ENCODE peak calls at places on chromosomes 3 and 15, in nine cellular contexts. T is neuronal stem cell, V is endothelial cell of umbilical vein, S is upper lobe of left lung, W is spleen, K is colonic mucosa, O is hepatocyte, C is SJSA1, F is heart right ventricle. P is an unnamed sample. For H3K9me3, the result is how much of the 10 kb centered on the place peaks cover.

GRCh38 chr3:29514912-29515311 is 234.0 kb downstream of the RBMS3 start:
- DNase-seq in T (no peak), V (no peak), S (no peak), W (no peak), K (no peak), O (no peak), C (peak), F (no peak), P (no peak)

GRCh38 chr15:89654311-89654761 is 931 bp downstream of the KIF7 start:
- DNase-seq in T (no peak), V (no peak), S (no peak), W (no peak), K (no peak), O (no peak), C (no peak), F (no peak), P (no peak)

GRCh38 chr3:155737844-155738460 is 6.9 kb downstream of the PLCH1 start:
- DNase-seq in T (no peak), V (no peak), S (peak), W (no peak), K (peak), O (peak), C (no peak), F (no peak), P (no peak)

GRCh38 chr15:99438691-99439523 is 126.9 kb upstream of the MEF2A start:
- DNase-seq in T (no peak), V (peak), S (no peak), W (peak), K (no peak), O (no peak), C (no peak), F (no peak), P (no peak)

GRCh38 chr3:120113128-120114116 is 19.2 kb upstream of the GSK3B start:
- DNase-seq in T (no peak), V (no peak), S (peak), W (no peak), K (no peak), O (no peak), C (no peak), F (no peak), P (no peak)

GRCh38 chr3:113654310-113654709 is 42.1 kb downstream of the USF3 start:
- DNase-seq in T (no peak), V (no peak), S (no peak), W (no peak), K (no peak), O (no peak), C (no peak), F (no peak), P (no peak)

GRCh38 chr3:51975857-51976549 is 1.1 kb downstream of the ABHD14A start:
- DNase-seq in T (no peak), V (peak), S (peak), W (peak), K (peak), O (peak), C (peak), F (peak), P (no peak)

GRCh38 chr15:74511583-74511982 is 29.4 kb upstream of the ARID3B start:
- DNase-seq in T (no peak), V (no peak), S (peak), W (no peak), K (no peak), O (no peak), C (no peak), F (no peak), P (no peak)

GRCh38 chr3:19901918-19902317 is 32.1 kb downstream of the EFHB start:
- DNase-seq in T (no peak), V (no peak), S (no peak), W (no peak), K (no peak), O (no peak), C (no peak), F (no peak), P (no peak)

GRCh38 chr3:104943931-104944330 is 422.8 kb upstream of the ALCAM start:
- DNase-seq in T (no peak), V (no peak), S (no peak), W (no peak), K (no peak), O (no peak), C (no peak), F (no peak), P (no peak)

GRCh38 chr3:47932431-47932830 is 83.8 kb downstream of the MAP4 start:
- DNase-seq in T (no peak), V (no peak), S (no peak), W (no peak), K (no peak), O (no peak), C (no peak), F (no peak), P (no peak)

GRCh38 chr3:197029511-197030167 is at the start of gene MELTF:
- DNase-seq in T (peak), V (peak), S (peak), W (peak), K (peak), O (peak), C (peak), F (peak), P (peak)

GRCh38 chr3:27097171-27097570 is 272.0 kb downstream of the NEK10 start:
- DNase-seq in T (no peak), V (no peak), S (no peak), W (no peak), K (no peak), O (no peak), C (no peak), F (no peak), P (no peak)

GRCh38 chr15:74542192-74543042 is 1.4 kb downstream of the ARID3B start:
- DNase-seq in T (no peak), V (no peak), S (no peak), W (no peak), K (no peak), O (no peak), C (no peak), F (no peak), P (no peak)

GRCh38 chr15:41970456-41970855 is 1.9 kb downstream of the EHD4 start:
- DNase-seq in T (no peak), V (no peak), S (no peak), W (peak), K (no peak), O (no peak), C (no peak), F (no peak), P (no peak)

GRCh38 chr3:10882851-10883250 is 66.8 kb downstream of the SLC6A11 start:
- DNase-seq in T (no peak), V (no peak), S (no peak), W (no peak), K (no peak), O (no peak), C (no peak), F (no peak), P (no peak)

GRCh38 chr3:192068464-192069254 is 607.7 kb downstream of the PYDC2 start:
- DNase-seq in T (no peak), V (no peak), S (no peak), W (no peak), K (no peak), O (no peak), C (no peak), F (no peak), P (no peak)

GRCh38 chr3:197205265-197205664 is 93.1 kb downstream of the DLG1 start:
- DNase-seq in T (no peak), V (peak), S (no peak), W (no peak), K (no peak), O (no peak), C (no peak), F (no peak), P (no peak)

GRCh38 chr3:126399348-126399730 is 4.6 kb downstream of the CFAP100 start:
- DNase-seq in T (no peak), V (no peak), S (no peak), W (no peak), K (no peak), O (no peak), C (no peak), F (no peak), P (no peak)

GRCh38 chr3:4571690-4572334 is 78.7 kb downstream of the ITPR1 start:
- DNase-seq in T (no peak), V (peak), S (no peak), W (no peak), K (no peak), O (no peak), C (no peak), F (no peak), P (no peak)

GRCh38 chr3:111072016-111072891 is 638 bp downstream of the NECTIN3 start:
- DNase-seq in T (no peak), V (peak), S (peak), W (peak), K (peak), O (peak), C (peak), F (peak), P (peak)

GRCh38 chr3:114643342-114643741 is 349.5 kb downstream of the TIGIT start:
- DNase-seq in T (no peak), V (no peak), S (no peak), W (no peak), K (no peak), O (no peak), C (no peak), F (no peak), P (no peak)

GRCh38 chr15:62392411-62392810 is 227.3 kb upstream of the C2CD4B start:
- DNase-seq in T (peak), V (no peak), S (no peak), W (no peak), K (peak), O (peak), C (no peak), F (peak), P (no peak)

GRCh38 chr3:56291244-56291680 is 177.0 kb downstream of the ERC2 start:
- DNase-seq in T (no peak), V (peak), S (no peak), W (no peak), K (no peak), O (no peak), C (peak), F (no peak), P (no peak)

GRCh38 chr3:159828542-159828943 is 160.1 kb upstream of the IL12A start:
- DNase-seq in T (no peak), V (peak), S (no peak), W (no peak), K (no peak), O (peak), C (peak), F (no peak), P (no peak)

GRCh38 chr3:44160818-44161217 is 80.9 kb upstream of the TOPAZ1 start:
- DNase-seq in T (no peak), V (no peak), S (no peak), W (no peak), K (no peak), O (no peak), C (no peak), F (no peak), P (no peak)

GRCh38 chr15:97009036-97009555 is 678.6 kb downstream of the NR2F2 start:
- DNase-seq in T (no peak), V (no peak), S (no peak), W (no peak), K (no peak), O (no peak), C (no peak), F (no peak), P (no peak)

GRCh38 chr15:68310178-68310810 is 32.7 kb downstream of the FEM1B start:
- DNase-seq in T (no peak), V (no peak), S (no peak), W (peak), K (peak), O (peak), C (no peak), F (peak), P (no peak)

GRCh38 chr15:51917493-51917892 is 54.1 kb downstream of the LEO1 start:
- DNase-seq in T (no peak), V (peak), S (peak), W (no peak), K (no peak), O (peak), C (no peak), F (no peak), P (no peak)

GRCh38 chr15:94231728-94232086 is 346 bp downstream of the MCTP2 start:
- DNase-seq in T (peak), V (no peak), S (peak), W (no peak), K (peak), O (no peak), C (no peak), F (no peak), P (no peak)

GRCh38 chr15:72774696-72775383 is 8.7 kb downstream of the ADPGK start:
- DNase-seq in T (no peak), V (no peak), S (no peak), W (no peak), K (no peak), O (no peak), C (no peak), F (no peak), P (no peak)
- H3K4me3 ChIP-seq in T (no peak), V (no peak), S (no peak), W (no peak), K (no peak), O (no peak), C (no peak), F (no peak), P (no peak)

DNA sequence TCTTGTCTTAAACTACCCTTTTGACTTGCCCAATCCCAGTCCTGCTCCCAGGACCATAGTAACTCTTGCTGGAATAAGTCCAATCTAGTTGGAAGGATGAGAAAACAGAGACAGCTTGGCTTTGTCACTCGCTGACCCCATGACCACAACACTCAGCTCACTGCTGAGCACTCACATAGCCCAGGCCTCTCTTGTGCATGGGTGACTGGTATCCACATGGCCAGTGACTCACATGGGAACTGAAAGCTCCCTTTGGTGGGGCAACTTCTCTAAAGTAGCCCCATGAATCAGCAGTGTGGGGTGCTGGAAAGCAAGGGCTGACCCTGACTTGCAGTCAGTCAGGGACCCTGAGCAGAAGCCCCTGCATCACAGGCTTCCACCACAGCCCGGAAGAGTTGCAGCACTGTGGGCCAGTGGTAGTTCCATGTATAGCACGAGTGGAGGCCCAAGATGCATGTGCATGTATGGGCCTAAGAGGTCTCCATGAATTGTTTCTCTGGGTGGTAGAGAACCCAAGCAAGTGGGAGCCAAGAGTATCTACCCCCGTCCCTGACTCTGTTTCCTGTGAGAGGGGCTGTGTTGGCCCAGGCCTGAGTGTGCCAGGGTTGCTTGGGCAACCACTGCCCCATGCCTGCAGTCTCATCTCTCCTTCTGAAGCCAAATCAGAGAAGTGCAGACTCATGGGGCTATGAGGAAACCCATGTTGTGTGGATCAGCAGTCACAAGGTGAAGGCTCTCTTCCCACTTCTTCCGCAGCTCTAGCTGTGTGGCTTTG is 62.1 kb upstream of the XCR1 start:
- DNase-seq in T (no peak), V (no peak), S (peak), W (peak), K (peak), O (peak), C (peak), F (peak), P (no peak)
- H3K27ac ChIP-seq in T (no peak), V (no peak), S (peak), W (peak), K (peak), O (no peak), C (no peak), F (no peak), P (no peak)

DNA sequence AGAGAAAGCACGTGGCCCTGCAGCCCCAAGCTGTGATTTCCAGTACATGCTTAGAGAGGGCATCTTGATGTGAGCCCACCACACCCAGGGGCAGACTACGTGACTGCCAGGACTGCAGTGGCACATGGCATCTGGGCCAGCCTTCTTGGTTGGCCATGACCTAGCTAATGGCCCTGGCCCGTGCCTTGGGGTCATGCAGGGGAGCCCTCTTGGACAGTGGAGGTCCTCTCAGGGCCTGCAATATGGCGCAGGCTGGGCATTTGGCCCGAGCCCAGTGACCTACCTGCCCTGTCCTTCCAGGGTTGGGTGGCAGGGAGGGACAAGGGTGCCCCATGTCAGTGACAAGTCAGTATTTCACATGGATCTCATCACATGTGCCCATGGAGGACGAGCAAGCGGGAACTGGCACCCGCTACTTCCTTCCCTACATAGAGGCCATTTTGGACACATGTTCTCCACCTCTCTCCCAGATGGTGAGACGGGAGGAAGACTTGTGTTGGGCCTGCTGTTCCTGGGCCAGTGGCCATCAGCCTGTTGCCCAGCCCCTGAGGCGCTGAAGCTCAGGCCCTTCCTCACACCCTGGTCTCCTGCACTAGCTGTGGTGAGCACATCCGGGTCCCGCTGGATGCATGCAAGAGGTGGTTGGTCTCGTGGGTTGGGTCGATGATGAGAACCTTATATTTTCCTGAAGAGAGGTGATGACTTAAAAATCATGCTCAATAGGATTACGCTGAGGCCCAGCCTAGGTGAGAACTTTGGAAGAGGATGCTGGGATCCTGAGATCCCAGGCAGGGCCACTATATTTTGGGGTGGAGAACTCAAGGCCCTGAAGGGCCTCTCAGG is 195.6 kb downstream of the UBE3A start:
- DNase-seq in T (no peak), V (no peak), S (peak), W (peak), K (no peak), O (no peak), C (no peak), F (peak), P (no peak)
- H3K9me3 ChIP-seq in T (under half), V (under half), S (under half), W (half or more), K (under half), O (under half), C (under half), F (under half), P (under half)

DNA sequence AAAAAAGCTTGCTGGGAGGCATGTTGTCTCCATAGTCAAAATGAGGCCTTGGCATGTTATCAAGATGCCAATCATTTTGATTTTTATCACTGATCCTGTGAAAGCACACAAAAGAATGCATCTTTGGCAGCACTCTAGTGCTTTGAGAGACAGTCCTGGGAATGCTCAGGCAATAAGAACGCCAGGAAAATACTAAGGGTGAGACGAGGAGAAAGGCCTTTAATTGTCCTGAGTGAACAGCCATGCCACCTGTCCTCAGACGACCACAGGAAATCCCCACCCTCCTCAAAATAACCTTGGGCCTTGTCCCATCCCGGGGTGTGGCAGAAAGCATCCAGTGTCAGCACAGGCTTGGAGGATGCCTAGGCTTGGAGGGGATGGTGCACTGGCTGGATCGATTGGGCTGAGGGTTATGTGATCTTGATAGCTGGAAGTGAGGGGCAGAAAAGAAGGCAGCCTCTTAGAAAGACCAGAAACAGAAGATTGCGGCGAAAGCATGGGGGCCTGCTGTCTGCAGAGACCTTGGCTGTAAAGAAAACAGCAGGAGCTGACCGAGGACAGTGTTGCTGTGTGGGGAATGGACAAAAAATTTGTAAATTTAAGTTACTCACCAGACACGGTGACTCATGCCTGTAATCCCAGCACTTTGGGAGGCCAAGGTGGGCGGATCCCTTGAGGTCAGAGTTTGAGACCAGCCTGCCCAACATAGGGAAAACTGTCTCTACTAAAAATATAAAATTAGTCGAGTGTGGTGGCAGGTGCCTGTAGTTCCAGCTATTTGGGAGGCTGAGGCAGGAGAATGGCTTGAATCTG is 7.3 kb downstream of the TMEM158 start:
- DNase-seq in T (no peak), V (no peak), S (no peak), W (no peak), K (no peak), O (no peak), C (peak), F (no peak), P (no peak)
- H3K4me3 ChIP-seq in T (no peak), V (no peak), S (no peak), W (no peak), K (no peak), O (no peak), C (no peak), F (no peak), P (no peak)

DNA sequence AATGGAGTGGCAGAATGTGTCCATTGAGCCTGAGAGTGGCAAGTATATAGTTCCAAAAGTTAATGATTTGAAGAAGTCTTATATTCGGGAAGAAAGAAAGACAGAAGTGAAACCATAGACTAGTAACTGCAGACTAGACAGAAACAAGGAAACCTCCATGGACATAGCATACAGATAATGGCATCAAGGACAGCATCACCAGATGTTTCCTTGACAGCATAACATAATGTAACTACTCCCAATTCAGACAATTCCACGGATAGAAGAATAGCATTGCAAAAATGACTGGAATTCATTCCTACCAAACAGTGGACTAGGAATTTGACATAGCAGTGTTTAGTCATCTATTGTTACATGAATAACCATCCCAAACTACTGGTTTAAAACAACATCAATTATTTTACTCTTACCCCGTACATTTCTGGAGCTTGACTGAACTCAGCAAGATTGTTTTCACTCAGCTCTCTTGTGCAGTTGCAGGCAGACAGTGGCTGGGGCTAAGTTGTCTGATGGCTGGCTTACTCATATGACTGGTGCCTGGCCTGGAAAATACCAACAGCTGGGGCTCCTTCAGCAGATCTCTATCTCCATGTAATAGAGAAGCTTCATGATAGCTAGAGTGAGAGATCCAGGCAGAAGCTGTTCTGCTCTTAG is 109.7 kb upstream of the GADL1 start:
- DNase-seq in T (no peak), V (peak), S (no peak), W (no peak), K (no peak), O (peak), C (peak), F (no peak), P (no peak)
- H3K27ac ChIP-seq in T (no peak), V (peak), S (no peak), W (no peak), K (no peak), O (no peak), C (peak), F (no peak), P (no peak)

P was measured in effector memory CD4-positive, alpha-beta T cell.